ENCODE peak calls at places on chromosome 18, in four cellular contexts. Z, F, J and W are unnamed samples.
A peak's percentile ranks its signal among the peaks of the same experiment; 100 is the strongest.

GRCh38 chr18:36744261-36744876 is 84.4 kb downstream of the TPGS2 start:
- DNase-seq in F (no peak), Z (peak; percentile 70), J (no peak), W (no peak)

GRCh38 chr18:62069556-62069955 is 117.3 kb downstream of the PIGN start:
- DNase-seq in F (no peak), J (no peak), Z (no peak), W (no peak)

GRCh38 chr18:2222270-2223185 is 348.8 kb downstream of the METTL4 start:
- DNase-seq in Z (no peak), F (no peak), J (no peak), W (peak; percentile 79)

GRCh38 chr18:77052656-77053309 is 79.8 kb downstream of the MBP start:
- DNase-seq in J (no peak), F (no peak), Z (no peak), W (no peak)

GRCh38 chr18:55245200-55245599 is 285.9 kb upstream of the CCDC68 start:
- DNase-seq in J (no peak), F (no peak), Z (no peak), W (no peak)

GRCh38 chr18:56637897-56638231 is 528 bp downstream of the TXNL1 start:
- DNase-seq in Z (no peak), F (no peak), J (no peak), W (peak; percentile 53)

GRCh38 chr18:21605218-21605617 is 4.7 kb upstream of the ESCO1 start:
- DNase-seq in F (no peak), Z (no peak), J (no peak), W (no peak)

GRCh38 chr18:23881778-23882177 is 132.8 kb upstream of the TTC39C start:
- DNase-seq in Z (no peak), J (no peak), F (no peak), W (no peak)

GRCh38 chr18:2911533-2911932 is 64.7 kb downstream of the EMILIN2 start:
- DNase-seq in F (no peak), Z (no peak), J (no peak), W (no peak)

GRCh38 chr18:3982541-3982940 is 472.6 kb downstream of the DLGAP1 start:
- DNase-seq in F (no peak), Z (peak; percentile 54), J (no peak), W (no peak)

GRCh38 chr18:13775058-13775457 is 48.6 kb downstream of the RNMT start:
- DNase-seq in Z (no peak), J (no peak), F (no peak), W (no peak)

GRCh38 chr18:47184419-47185050 is 8.4 kb upstream of the IER3IP1 start:
- DNase-seq in J (no peak), F (no peak), Z (peak; percentile 37), W (no peak)

GRCh38 chr18:55402731-55403405 is 185.1 kb downstream of the TCF4 start:
- DNase-seq in Z (peak; percentile 37), J (no peak), F (no peak), W (no peak)

GRCh38 chr18:74310411-74310810 is 5.2 kb upstream of the C18orf63 start:
- DNase-seq in J (peak; percentile 50), F (no peak), Z (no peak), W (no peak)

GRCh38 chr18:63405986-63406385 is 16.3 kb downstream of the VPS4B start:
- DNase-seq in J (no peak), Z (no peak), F (no peak), W (no peak)

GRCh38 chr18:76821875-76822509 is 365 bp upstream of the ZNF236 start:
- DNase-seq in F (peak; percentile 41), J (peak; percentile 50), Z (peak; percentile 35), W (no peak)

GRCh38 chr18:38932752-38933151 is 1367.2 kb upstream of the CELF4 start:
- DNase-seq in F (no peak), J (no peak), Z (no peak), W (no peak)

GRCh38 chr18:70181015-70181414 is 24.5 kb downstream of the RTTN start:
- DNase-seq in F (peak; percentile 25), Z (peak; percentile 92), J (no peak), W (peak; percentile 3)

GRCh38 chr18:3449702-3450357 is at the start of gene TGIF1:
- DNase-seq in F (no peak), Z (peak; percentile 69), J (peak; percentile 80), W (peak; percentile 67)

GRCh38 chr18:70313640-70314039 is 24.8 kb downstream of the SOCS6 start:
- DNase-seq in F (no peak), J (no peak), Z (no peak), W (no peak)

GRCh38 chr18:8121942-8122480 is 487.2 kb upstream of the RAB12 start:
- DNase-seq in F (no peak), Z (peak; percentile 91), J (peak; percentile 52), W (peak; percentile 71)

GRCh38 chr18:54075681-54076080 is 148.8 kb downstream of the MBD2 start:
- DNase-seq in Z (no peak), J (no peak), F (no peak), W (no peak)

GRCh38 chr18:39701071-39701783 is 2135.6 kb upstream of the CELF4 start:
- DNase-seq in Z (no peak), F (no peak), J (no peak), W (no peak)

GRCh38 chr18:9404565-9405060 is 70.0 kb downstream of the TWSG1 start:
- DNase-seq in J (no peak), Z (peak; percentile 70), F (no peak), W (no peak)

GRCh38 chr18:13390196-13390595 is 171.6 kb downstream of the LDLRAD4 start:
- DNase-seq in F (no peak), J (no peak), Z (no peak), W (no peak)

GRCh38 chr18:70421471-70421870 is 132.6 kb downstream of the SOCS6 start:
- DNase-seq in J (peak; percentile 4), F (no peak), Z (peak; percentile 78), W (peak; percentile 88)

GRCh38 chr18:62152844-62153243 is 34.0 kb downstream of the PIGN start:
- DNase-seq in F (no peak), J (no peak), Z (no peak), W (no peak)

GRCh38 chr18:36782710-36783109 is 46.1 kb downstream of the TPGS2 start:
- DNase-seq in Z (no peak), F (no peak), J (no peak), W (no peak)

GRCh38 chr18:72555101-72555500 is 11.0 kb upstream of the CBLN2 start:
- DNase-seq in F (no peak), Z (peak; percentile 23), J (no peak), W (no peak)

GRCh38 chr18:24443870-24444269 is 16.6 kb upstream of the HRH4 start:
- DNase-seq in F (no peak), J (no peak), Z (no peak), W (no peak)

GRCh38 chr18:10343778-10344177 is 110.7 kb upstream of the APCDD1 start:
- DNase-seq in F (no peak), Z (no peak), J (no peak), W (no peak)

GRCh38 chr18:49794740-49795139 is 18.6 kb downstream of the ACAA2 start:
- DNase-seq in Z (no peak), F (no peak), J (no peak), W (no peak)

GRCh38 chr18:53551868-53552426 is 672.5 kb downstream of the MBD2 start:
- DNase-seq in F (no peak), J (no peak), Z (no peak), W (no peak)

GRCh38 chr18:49861659-49862058 is 48.3 kb upstream of the ACAA2 start:
- DNase-seq in Z (no peak), F (no peak), J (no peak), W (no peak)

GRCh38 chr18:21439453-21439852 is 161.1 kb downstream of the ESCO1 start:
- DNase-seq in Z (peak; percentile 96), J (no peak), F (no peak), W (peak; percentile 94)

GRCh38 chr18:69874058-69874457 is 73.6 kb downstream of the CD226 start:
- DNase-seq in J (no peak), Z (peak; percentile 63), F (no peak), W (no peak)

GRCh38 chr18:74063552-74063951 is 84.1 kb downstream of the FBXO15 start:
- DNase-seq in Z (no peak), J (no peak), F (no peak), W (no peak)

GRCh38 chr18:5455644-5456043 is 88.2 kb downstream of the EPB41L3 start:
- DNase-seq in J (no peak), F (no peak), Z (peak; percentile 65), W (no peak)

GRCh38 chr18:60676807-60677206 is 304.2 kb upstream of the MC4R start:
- DNase-seq in J (no peak), F (no peak), Z (no peak), W (no peak)

GRCh38 chr18:58397385-58398132 is 231.3 kb downstream of the ALPK2 start:
- DNase-seq in F (no peak), Z (no peak), J (no peak), W (no peak)
- H3K27ac ChIP-seq in F (no peak overlapping the region), Z (no peak overlapping the region), J (no peak overlapping the region), W (no peak overlapping the region)

DNA sequence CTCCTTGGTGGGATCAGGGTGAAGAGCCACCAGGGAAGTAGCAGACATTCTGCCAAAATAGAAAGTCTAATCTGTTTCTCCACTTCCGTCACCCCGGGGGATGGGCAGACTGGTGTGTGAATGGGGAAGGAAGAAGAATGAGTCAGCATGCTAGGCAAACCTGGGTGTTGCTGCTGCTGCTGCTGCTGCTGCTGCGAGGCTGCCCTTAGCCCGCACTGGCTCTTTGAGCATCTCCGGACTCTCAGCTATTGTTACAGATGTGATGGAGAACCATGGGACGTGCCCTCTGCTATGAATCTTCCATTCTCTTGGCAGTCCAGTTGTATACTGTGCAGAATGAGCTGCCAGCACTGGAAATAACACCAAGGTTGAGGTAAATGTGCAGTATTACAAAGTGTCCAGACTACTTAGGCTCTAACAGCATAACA is 158.6 kb downstream of the SETBP1 start:
- DNase-seq in J (peak; percentile 85), Z (peak; percentile 66), F (peak; percentile 38), W (peak; percentile 48)
- H3K27ac ChIP-seq in J (peak overlapping the region; percentile 72), Z (no peak overlapping the region), F (peak overlapping the region; percentile 75), W (peak overlapping the region; percentile 50)

DNA sequence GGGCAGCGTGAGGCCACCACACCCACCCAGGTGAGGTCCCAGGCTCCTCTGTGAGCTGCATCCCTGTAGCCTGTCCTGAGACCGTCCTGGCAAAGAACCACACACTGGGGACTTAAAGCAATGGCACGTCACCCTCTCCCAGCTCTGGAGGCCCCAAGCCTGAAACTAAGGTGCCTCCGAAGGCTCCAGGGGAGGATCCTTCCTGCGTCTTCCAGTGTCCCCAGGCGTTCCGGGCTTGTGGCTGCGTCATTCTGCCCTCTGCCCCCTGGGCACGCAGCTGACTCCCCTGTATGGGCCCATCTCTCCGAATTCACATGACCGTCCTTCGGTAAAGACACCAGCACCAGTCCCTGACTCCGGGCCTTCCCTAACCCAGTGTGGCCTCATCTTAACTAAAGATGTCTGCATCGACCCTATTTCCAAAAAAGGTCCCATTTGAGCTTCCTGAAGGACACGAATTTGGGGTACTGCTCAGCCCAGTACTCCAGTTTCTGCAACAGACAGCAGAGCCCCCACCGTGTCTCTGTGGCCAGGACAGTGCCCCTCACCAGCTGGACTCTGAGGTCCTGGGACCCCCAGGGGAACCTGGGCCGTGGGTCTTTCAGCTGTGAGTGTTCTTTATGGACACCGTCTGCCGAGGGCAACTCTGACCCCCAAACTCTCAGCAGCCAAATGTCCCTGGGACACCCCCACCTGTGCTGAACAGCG is 75.2 kb upstream of the CTDP1 start:
- DNase-seq in F (no peak), Z (no peak), J (no peak), W (no peak)
- H3K27ac ChIP-seq in F (no peak overlapping the region), Z (no peak overlapping the region), J (no peak overlapping the region), W (no peak overlapping the region)

GRCh38 chr18:31983020-31983419 is 35.6 kb upstream of the RNF125 start:
- DNase-seq in F (no peak), Z (no peak), J (no peak), W (no peak)
- H3K27ac ChIP-seq in F (no peak overlapping the region), Z (no peak overlapping the region), J (no peak overlapping the region), W (no peak overlapping the region)